ENCODE peak calls at places on chromosomes 5 and 9, in seven cellular contexts. One of them, this sample, is unnamed.

GRCh38 chr5:66324357-66324756 is 180.3 kb downstream of the SREK1 start:
- DNase-seq in H54: no peak
- DNase-seq in lower leg skin: no peak
- DNase-seq in endothelial cell of umbilical vein: no peak
- DNase-seq in A549: no peak
- DNase-seq in heart left ventricle: peak
- DNase-seq in transverse colon: no peak
- DNase-seq in this sample: no peak

GRCh38 chr5:122770479-122770878 is 4.4 kb upstream of the SNX2 start:
- DNase-seq in heart left ventricle: no peak
- DNase-seq in A549: no peak
- DNase-seq in transverse colon: no peak
- DNase-seq in endothelial cell of umbilical vein: no peak
- DNase-seq in H54: no peak
- DNase-seq in lower leg skin: no peak
- DNase-seq in this sample: no peak

GRCh38 chr5:73897886-73898285 is 271.9 kb downstream of the ARHGEF28 start:
- DNase-seq in transverse colon: no peak
- DNase-seq in H54: no peak
- DNase-seq in lower leg skin: no peak
- DNase-seq in A549: no peak
- DNase-seq in heart left ventricle: peak
- DNase-seq in endothelial cell of umbilical vein: no peak
- DNase-seq in this sample: no peak

GRCh38 chr5:16935271-16936149 is 578 bp downstream of the MYO10 start:
- DNase-seq in A549: peak
- DNase-seq in heart left ventricle: peak
- DNase-seq in transverse colon: peak
- DNase-seq in lower leg skin: peak
- DNase-seq in endothelial cell of umbilical vein: peak
- DNase-seq in H54: no peak
- DNase-seq in this sample: no peak

GRCh38 chr5:1785984-1786383 is 13.7 kb downstream of the MRPL36 start:
- DNase-seq in endothelial cell of umbilical vein: no peak
- DNase-seq in transverse colon: no peak
- DNase-seq in H54: no peak
- DNase-seq in lower leg skin: no peak
- DNase-seq in A549: no peak
- DNase-seq in heart left ventricle: no peak
- DNase-seq in this sample: no peak

GRCh38 chr9:96649620-96650323 is 5.3 kb downstream of the PRXL2C start:
- DNase-seq in H54: no peak
- DNase-seq in endothelial cell of umbilical vein: no peak
- DNase-seq in transverse colon: no peak
- DNase-seq in heart left ventricle: no peak
- DNase-seq in lower leg skin: no peak
- DNase-seq in A549: no peak
- DNase-seq in this sample: no peak

GRCh38 chr9:69476797-69477196 is 151.8 kb downstream of the ENTREP1 start:
- DNase-seq in A549: peak
- DNase-seq in transverse colon: no peak
- DNase-seq in lower leg skin: no peak
- DNase-seq in endothelial cell of umbilical vein: no peak
- DNase-seq in heart left ventricle: no peak
- DNase-seq in H54: no peak
- DNase-seq in this sample: no peak

GRCh38 chr9:69036319-69036718 is 767 bp downstream of the FXN start:
- DNase-seq in heart left ventricle: no peak
- DNase-seq in lower leg skin: no peak
- DNase-seq in A549: no peak
- DNase-seq in H54: no peak
- DNase-seq in transverse colon: peak
- DNase-seq in endothelial cell of umbilical vein: no peak
- DNase-seq in this sample: no peak

GRCh38 chr9:13688990-13689600 is 409.6 kb upstream of the MPDZ start:
- DNase-seq in endothelial cell of umbilical vein: peak
- DNase-seq in H54: no peak
- DNase-seq in lower leg skin: no peak
- DNase-seq in transverse colon: no peak
- DNase-seq in heart left ventricle: no peak
- DNase-seq in A549: peak
- DNase-seq in this sample: no peak

GRCh38 chr5:141121985-141122384 is 367 bp downstream of the PCDHB4 start:
- DNase-seq in H54: no peak
- DNase-seq in endothelial cell of umbilical vein: no peak
- DNase-seq in lower leg skin: no peak
- DNase-seq in A549: no peak
- DNase-seq in transverse colon: no peak
- DNase-seq in heart left ventricle: no peak
- DNase-seq in this sample: no peak

GRCh38 chr9:128107971-128108783 is 19.4 kb downstream of the PTGES2 start:
- DNase-seq in transverse colon: no peak
- DNase-seq in H54: no peak
- DNase-seq in endothelial cell of umbilical vein: no peak
- DNase-seq in lower leg skin: no peak
- DNase-seq in A549: no peak
- DNase-seq in heart left ventricle: peak
- DNase-seq in this sample: no peak

GRCh38 chr5:57174128-57174849 is 430 bp downstream of the GPBP1 start:
- DNase-seq in lower leg skin: peak
- DNase-seq in heart left ventricle: no peak
- DNase-seq in endothelial cell of umbilical vein: peak
- DNase-seq in A549: peak
- DNase-seq in transverse colon: peak
- DNase-seq in H54: no peak
- DNase-seq in this sample: no peak

GRCh38 chr9:93460689-93461413 is 7.5 kb upstream of the FAM120AOS start:
- DNase-seq in transverse colon: no peak
- DNase-seq in H54: no peak
- DNase-seq in lower leg skin: no peak
- DNase-seq in endothelial cell of umbilical vein: no peak
- DNase-seq in heart left ventricle: no peak
- DNase-seq in A549: no peak
- DNase-seq in this sample: no peak

GRCh38 chr5:94017579-94017978 is 276.2 kb upstream of the POU5F2 start:
- DNase-seq in heart left ventricle: no peak
- DNase-seq in lower leg skin: no peak
- DNase-seq in A549: no peak
- DNase-seq in endothelial cell of umbilical vein: no peak
- DNase-seq in transverse colon: no peak
- DNase-seq in H54: no peak
- DNase-seq in this sample: no peak

GRCh38 chr9:99368341-99369326 is 146.6 kb downstream of the SEC61B start:
- DNase-seq in transverse colon: peak
- DNase-seq in A549: no peak
- DNase-seq in lower leg skin: no peak
- DNase-seq in heart left ventricle: peak
- DNase-seq in H54: no peak
- DNase-seq in endothelial cell of umbilical vein: peak
- DNase-seq in this sample: peak
- TF ChIP-seq POLR2A in transverse colon: no peak
- TF ChIP-seq POLR2A in A549: no peak
- TF ChIP-seq POLR2A in lower leg skin: no peak
- TF ChIP-seq POLR2A in heart left ventricle: no peak
- TF ChIP-seq POLR2A in H54: no peak
- TF ChIP-seq POLR2A in endothelial cell of umbilical vein: no peak
- TF ChIP-seq POLR2A in this sample: no peak

DNA sequence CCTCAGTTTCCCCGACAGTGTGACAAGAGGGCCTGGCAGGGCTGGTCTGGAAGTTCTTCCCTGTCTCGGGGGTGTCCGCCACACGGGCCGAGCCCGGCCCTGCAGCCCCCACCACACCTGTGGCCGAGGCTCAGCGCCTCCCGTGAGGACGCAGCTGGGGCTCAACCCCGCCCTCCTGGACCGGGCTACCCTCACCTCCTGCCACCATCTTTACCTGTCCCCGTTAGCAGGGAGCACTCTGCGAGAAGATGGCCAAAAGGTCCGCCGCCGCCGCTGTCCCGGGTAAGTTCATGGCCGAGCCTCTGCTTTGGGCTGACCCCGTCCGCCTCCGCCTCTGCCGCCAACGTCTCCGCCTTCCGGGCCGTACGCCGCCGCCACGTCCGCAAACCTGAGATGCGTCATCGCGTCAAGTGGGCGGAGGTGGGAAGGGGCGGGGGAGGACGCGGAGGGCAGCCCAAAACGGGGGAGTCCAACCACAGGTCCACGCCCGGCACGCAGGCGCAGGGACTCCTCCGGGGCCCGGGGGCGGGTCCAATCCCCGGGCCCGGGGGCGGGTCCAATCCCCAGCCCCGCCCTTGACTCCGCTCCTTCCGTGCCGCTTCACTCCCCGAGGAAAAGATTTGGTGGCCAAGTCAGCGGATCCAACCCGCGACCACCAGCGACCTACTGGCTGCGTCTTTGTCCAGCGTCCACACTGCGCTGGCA is at the start of gene LYSMD3:
- DNase-seq in transverse colon: peak
- DNase-seq in heart left ventricle: peak
- DNase-seq in endothelial cell of umbilical vein: peak
- DNase-seq in H54: peak
- DNase-seq in A549: peak
- DNase-seq in lower leg skin: peak
- DNase-seq in this sample: peak
- TF ChIP-seq POLR2A in transverse colon: peak
- TF ChIP-seq POLR2A in heart left ventricle: peak
- TF ChIP-seq POLR2A in endothelial cell of umbilical vein: peak
- TF ChIP-seq POLR2A in H54: peak
- TF ChIP-seq POLR2A in A549: peak
- TF ChIP-seq POLR2A in lower leg skin: no peak
- TF ChIP-seq POLR2A in this sample: peak

GRCh38 chr5:176416123-176416924 is at the start of gene CLTB:
- DNase-seq in lower leg skin: peak
- DNase-seq in transverse colon: peak
- DNase-seq in endothelial cell of umbilical vein: peak
- DNase-seq in A549: peak
- DNase-seq in H54: peak
- DNase-seq in heart left ventricle: peak
- DNase-seq in this sample: peak
- TF ChIP-seq POLR2A in lower leg skin: no peak
- TF ChIP-seq POLR2A in transverse colon: peak
- TF ChIP-seq POLR2A in endothelial cell of umbilical vein: peak
- TF ChIP-seq POLR2A in A549: peak
- TF ChIP-seq POLR2A in H54: peak
- TF ChIP-seq POLR2A in heart left ventricle: peak
- TF ChIP-seq POLR2A in this sample: peak

GRCh38 chr9:136849038-136849959 is at the start of gene PHPT1:
- DNase-seq in heart left ventricle: peak
- DNase-seq in transverse colon: peak
- DNase-seq in H54: peak
- DNase-seq in endothelial cell of umbilical vein: peak
- DNase-seq in A549: peak
- DNase-seq in lower leg skin: peak
- DNase-seq in this sample: peak
- TF ChIP-seq POLR2A in heart left ventricle: peak
- TF ChIP-seq POLR2A in transverse colon: peak
- TF ChIP-seq POLR2A in H54: peak
- TF ChIP-seq POLR2A in endothelial cell of umbilical vein: peak
- TF ChIP-seq POLR2A in A549: peak
- TF ChIP-seq POLR2A in lower leg skin: no peak
- TF ChIP-seq POLR2A in this sample: peak

DNA sequence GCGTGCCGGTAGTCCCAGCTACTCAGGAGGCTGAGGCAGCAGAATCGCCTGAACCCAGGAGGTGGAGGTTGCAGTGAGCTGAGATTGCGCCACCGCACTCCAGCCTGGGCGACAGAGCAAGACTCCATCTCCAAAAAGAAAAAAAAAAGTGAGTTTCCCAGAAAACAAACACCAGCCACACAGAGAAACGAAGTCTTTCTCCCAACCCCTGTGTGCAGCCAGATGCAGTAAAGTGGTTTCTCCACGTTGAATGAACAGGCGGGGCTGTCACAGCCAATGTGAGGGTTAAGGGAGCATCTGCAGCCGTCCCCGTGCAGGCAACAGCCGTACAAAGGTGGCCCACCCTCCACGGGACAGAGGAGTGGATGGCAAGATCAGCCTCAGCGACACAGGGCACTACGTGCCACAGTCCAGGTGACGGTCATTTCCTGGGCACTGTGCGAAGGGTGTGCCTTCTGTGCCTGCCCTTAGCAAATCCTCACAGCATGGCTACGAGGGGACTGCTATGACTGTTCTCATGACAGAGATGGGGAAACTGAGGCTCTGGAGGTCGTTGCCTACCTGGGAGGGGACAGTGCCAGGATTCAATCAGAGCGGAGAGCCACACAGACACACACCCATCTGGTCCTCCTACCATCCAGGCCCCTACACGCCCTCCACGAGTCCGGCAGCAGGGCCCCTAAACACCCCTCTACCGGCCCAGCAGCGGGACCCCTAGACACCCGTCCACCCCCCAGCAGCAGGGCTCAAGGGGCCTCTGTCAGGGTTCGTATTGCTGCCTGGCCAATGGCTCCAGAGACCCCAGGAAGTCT is 2.4 kb downstream of the VAV2 start:
- DNase-seq in heart left ventricle: no peak
- DNase-seq in lower leg skin: no peak
- DNase-seq in H54: no peak
- DNase-seq in transverse colon: no peak
- DNase-seq in A549: no peak
- DNase-seq in endothelial cell of umbilical vein: no peak
- DNase-seq in this sample: no peak
- TF ChIP-seq POLR2A in heart left ventricle: no peak
- TF ChIP-seq POLR2A in lower leg skin: no peak
- TF ChIP-seq POLR2A in H54: no peak
- TF ChIP-seq POLR2A in transverse colon: no peak
- TF ChIP-seq POLR2A in A549: no peak
- TF ChIP-seq POLR2A in endothelial cell of umbilical vein: no peak
- TF ChIP-seq POLR2A in this sample: no peak

GRCh38 chr5:442335-443238 is at the start of gene EXOC3:
- DNase-seq in H54: peak
- DNase-seq in heart left ventricle: peak
- DNase-seq in A549: peak
- DNase-seq in endothelial cell of umbilical vein: peak
- DNase-seq in transverse colon: peak
- DNase-seq in lower leg skin: no peak
- DNase-seq in this sample: peak
- TF ChIP-seq POLR2A in H54: peak
- TF ChIP-seq POLR2A in heart left ventricle: peak
- TF ChIP-seq POLR2A in A549: peak
- TF ChIP-seq POLR2A in endothelial cell of umbilical vein: peak
- TF ChIP-seq POLR2A in transverse colon: peak
- TF ChIP-seq POLR2A in lower leg skin: no peak
- TF ChIP-seq POLR2A in this sample: peak

GRCh38 chr5:95783661-95784060 is 38.9 kb downstream of the GLRX start:
- DNase-seq in endothelial cell of umbilical vein: no peak
- DNase-seq in A549: no peak
- DNase-seq in H54: no peak
- DNase-seq in transverse colon: no peak
- DNase-seq in heart left ventricle: no peak
- DNase-seq in lower leg skin: no peak
- DNase-seq in this sample: no peak
- TF ChIP-seq POLR2A in endothelial cell of umbilical vein: no peak
- TF ChIP-seq POLR2A in A549: no peak
- TF ChIP-seq POLR2A in H54: no peak
- TF ChIP-seq POLR2A in transverse colon: no peak
- TF ChIP-seq POLR2A in heart left ventricle: no peak
- TF ChIP-seq POLR2A in lower leg skin: no peak
- TF ChIP-seq POLR2A in this sample: no peak